ENCODE peak calls at places on chromosomes 6 and 20, in six cellular contexts. V, H, D, Y, L and X are unnamed samples.
A peak's percentile ranks its signal among the peaks of the same experiment; 100 is the strongest.

GRCh38 chr6:134539865-134540323 is 222.0 kb upstream of the SGK1 start:
- DNase-seq in V (peak; percentile 51), H (no peak), D (peak; percentile 37), Y (no peak), L (no peak), X (no peak)

GRCh38 chr6:151056230-151056907 is 183.4 kb upstream of the AKAP12 start:
- DNase-seq in V (no peak), H (no peak), D (no peak), Y (no peak), L (no peak), X (no peak)

GRCh38 chr20:23442436-23442835 is 3.0 kb downstream of the CSTL1 start:
- DNase-seq in V (no peak), H (no peak), D (no peak), Y (no peak), L (no peak), X (no peak)

GRCh38 chr20:62959998-62960436 is 7.5 kb downstream of the SLC17A9 start:
- DNase-seq in V (no peak), H (no peak), D (no peak), Y (no peak), L (no peak), X (no peak)

GRCh38 chr6:134221250-134221649 is 96.7 kb downstream of the SGK1 start:
- DNase-seq in V (no peak), H (no peak), D (no peak), Y (no peak), L (no peak), X (no peak)

GRCh38 chr6:166584813-166585429 is 1.6 kb downstream of the RAMACL start:
- DNase-seq in V (no peak), H (no peak), D (no peak), Y (no peak), L (no peak), X (no peak)

GRCh38 chr20:3889489-3890409 is 562 bp downstream of the PANK2 start:
- DNase-seq in V (peak; percentile 65), H (peak; percentile 15), D (no peak), Y (peak; percentile 10), L (no peak), X (peak; percentile 29)

GRCh38 chr6:143410859-143411270 is 39.6 kb downstream of the ADAT2 start:
- DNase-seq in V (no peak), H (no peak), D (peak; percentile 66), Y (no peak), L (peak; percentile 42), X (no peak)

GRCh38 chr6:108897371-108897770 is 49.1 kb downstream of the ARMC2 start:
- DNase-seq in V (no peak), H (no peak), D (peak; percentile 77), Y (peak; percentile 87), L (peak; percentile 36), X (peak; percentile 93)

GRCh38 chr6:53109612-53110011 is 39.0 kb downstream of the GCM1 start:
- DNase-seq in V (no peak), H (no peak), D (no peak), Y (no peak), L (no peak), X (no peak)

GRCh38 chr6:44603044-44603686 is 215.7 kb downstream of the CDC5L start:
- DNase-seq in V (no peak), H (no peak), D (no peak), Y (no peak), L (no peak), X (no peak)

GRCh38 chr20:3101737-3102574 is 17.4 kb upstream of the AVP start:
- DNase-seq in V (peak; percentile 70), H (no peak), D (no peak), Y (no peak), L (no peak), X (no peak)

GRCh38 chr6:139820191-139820590 is 445.7 kb upstream of the CITED2 start:
- DNase-seq in V (no peak), H (no peak), D (peak; percentile 27), Y (no peak), L (no peak), X (no peak)

GRCh38 chr6:161367472-161367871 is 93.6 kb upstream of the AGPAT4 start:
- DNase-seq in V (no peak), H (no peak), D (no peak), Y (no peak), L (no peak), X (no peak)

GRCh38 chr6:3449750-3450305 is 7.0 kb downstream of the SLC22A23 start:
- DNase-seq in V (no peak), H (no peak), D (no peak), Y (no peak), L (no peak), X (no peak)

GRCh38 chr6:145963216-145964068 is 716 bp downstream of the SHPRH start:
- DNase-seq in V (peak; percentile 62), H (peak; percentile 24), D (peak; percentile 63), Y (peak; percentile 67), L (no peak), X (no peak)

GRCh38 chr6:84671188-84671587 is 93.2 kb downstream of the TBX18 start:
- DNase-seq in V (no peak), H (no peak), D (no peak), Y (no peak), L (no peak), X (no peak)

GRCh38 chr6:157471077-157471686 is 90.2 kb downstream of the ZDHHC14 start:
- DNase-seq in V (no peak), H (no peak), D (no peak), Y (no peak), L (no peak), X (no peak)

GRCh38 chr20:41567615-41568014 is 50.6 kb downstream of the CHD6 start:
- DNase-seq in V (no peak), H (no peak), D (no peak), Y (no peak), L (no peak), X (no peak)

GRCh38 chr20:58580493-58580835 is 65.3 kb upstream of the APCDD1L start:
- DNase-seq in V (peak; percentile 11), H (no peak), D (no peak), Y (no peak), L (no peak), X (no peak)

GRCh38 chr6:49556429-49556837 is 6.0 kb downstream of the C6orf141 start:
- DNase-seq in V (no peak), H (no peak), D (peak; percentile 86), Y (peak; percentile 43), L (peak; percentile 71), X (peak; percentile 82)

GRCh38 chr6:80022803-80023202 is 18.4 kb downstream of the TTK start:
- DNase-seq in V (no peak), H (no peak), D (peak; percentile 87), Y (no peak), L (no peak), X (no peak)

GRCh38 chr20:19003759-19004336 is 190.3 kb downstream of the SCP2D1 start:
- DNase-seq in V (no peak), H (no peak), D (no peak), Y (no peak), L (no peak), X (no peak)

GRCh38 chr20:62219992-62220665 is at the start of gene HRH3:
- DNase-seq in V (peak; percentile 67), H (peak; percentile 74), D (no peak), Y (peak; percentile 33), L (no peak), X (peak; percentile 46)